ENCODE peak calls at places on chromosomes 11 and 22, in five cellular contexts. One of them, this sample, is unnamed.

GRCh38 chr11:73185680-73186293 is 32.3 kb upstream of the P2RY2 start:
- DNase-seq in HT1080: peak; percentile 96
- DNase-seq in activated naive CD8-positive, alpha-beta T cell treated with anti-CD3 and anti-CD28 coated beads, Interleukin-2, amount 50 U/mL, for 24 hours: no peak
- DNase-seq in progenitor cell of endocrine pancreas: no peak
- DNase-seq in germinal center: no peak
- DNase-seq in this sample: no peak

GRCh38 chr11:123187670-123188507 is 7.2 kb downstream of the CLMP start:
- DNase-seq in activated naive CD8-positive, alpha-beta T cell treated with anti-CD3 and anti-CD28 coated beads, Interleukin-2, amount 50 U/mL, for 24 hours: no peak
- DNase-seq in HT1080: peak; percentile 59
- DNase-seq in progenitor cell of endocrine pancreas: no peak
- DNase-seq in germinal center: no peak
- DNase-seq in this sample: no peak

GRCh38 chr22:41543854-41544670 is at the start of gene POLR3H:
- DNase-seq in germinal center: peak; percentile 98
- DNase-seq in HT1080: peak; percentile 98
- DNase-seq in activated naive CD8-positive, alpha-beta T cell treated with anti-CD3 and anti-CD28 coated beads, Interleukin-2, amount 50 U/mL, for 24 hours: peak; percentile 98
- DNase-seq in progenitor cell of endocrine pancreas: peak; percentile 93
- DNase-seq in this sample: peak; percentile 99

GRCh38 chr22:49676783-49677494 is 150.7 kb downstream of the BRD1 start:
- DNase-seq in activated naive CD8-positive, alpha-beta T cell treated with anti-CD3 and anti-CD28 coated beads, Interleukin-2, amount 50 U/mL, for 24 hours: no peak
- DNase-seq in HT1080: no peak
- DNase-seq in progenitor cell of endocrine pancreas: no peak
- DNase-seq in germinal center: no peak
- DNase-seq in this sample: no peak

GRCh38 chr22:38218661-38219331 is 17.0 kb downstream of the MAFF start:
- DNase-seq in germinal center: no peak
- DNase-seq in activated naive CD8-positive, alpha-beta T cell treated with anti-CD3 and anti-CD28 coated beads, Interleukin-2, amount 50 U/mL, for 24 hours: peak; percentile 43
- DNase-seq in progenitor cell of endocrine pancreas: peak; percentile 34
- DNase-seq in HT1080: peak; percentile 93
- DNase-seq in this sample: peak; percentile 84

GRCh38 chr22:47065756-47066615 is 303.5 kb downstream of the TBC1D22A start:
- DNase-seq in progenitor cell of endocrine pancreas: no peak
- DNase-seq in germinal center: no peak
- DNase-seq in HT1080: peak; percentile 34
- DNase-seq in activated naive CD8-positive, alpha-beta T cell treated with anti-CD3 and anti-CD28 coated beads, Interleukin-2, amount 50 U/mL, for 24 hours: no peak
- DNase-seq in this sample: no peak

GRCh38 chr11:132838621-132839020 is 693.7 kb downstream of the OPCML start:
- DNase-seq in progenitor cell of endocrine pancreas: no peak
- DNase-seq in HT1080: peak; percentile 79
- DNase-seq in activated naive CD8-positive, alpha-beta T cell treated with anti-CD3 and anti-CD28 coated beads, Interleukin-2, amount 50 U/mL, for 24 hours: no peak
- DNase-seq in germinal center: no peak
- DNase-seq in this sample: no peak

GRCh38 chr22:24728790-24729637 is 45.5 kb downstream of the PIWIL3 start:
- DNase-seq in progenitor cell of endocrine pancreas: no peak
- DNase-seq in HT1080: no peak
- DNase-seq in activated naive CD8-positive, alpha-beta T cell treated with anti-CD3 and anti-CD28 coated beads, Interleukin-2, amount 50 U/mL, for 24 hours: no peak
- DNase-seq in germinal center: no peak
- DNase-seq in this sample: no peak

GRCh38 chr11:16791494-16791961 is 53.1 kb downstream of the C11orf58 start:
- DNase-seq in activated naive CD8-positive, alpha-beta T cell treated with anti-CD3 and anti-CD28 coated beads, Interleukin-2, amount 50 U/mL, for 24 hours: no peak
- DNase-seq in germinal center: no peak
- DNase-seq in progenitor cell of endocrine pancreas: no peak
- DNase-seq in HT1080: peak; percentile 96
- DNase-seq in this sample: peak; percentile 25

GRCh38 chr22:26502688-26503561 is 9.3 kb downstream of the TFIP11 start:
- DNase-seq in activated naive CD8-positive, alpha-beta T cell treated with anti-CD3 and anti-CD28 coated beads, Interleukin-2, amount 50 U/mL, for 24 hours: peak; percentile 58
- DNase-seq in HT1080: peak; percentile 81
- DNase-seq in germinal center: peak; percentile 79
- DNase-seq in progenitor cell of endocrine pancreas: no peak
- DNase-seq in this sample: peak; percentile 44

GRCh38 chr22:50143096-50143495 is 27.4 kb upstream of the PANX2 start:
- DNase-seq in progenitor cell of endocrine pancreas: no peak
- DNase-seq in germinal center: no peak
- DNase-seq in HT1080: no peak
- DNase-seq in activated naive CD8-positive, alpha-beta T cell treated with anti-CD3 and anti-CD28 coated beads, Interleukin-2, amount 50 U/mL, for 24 hours: no peak
- DNase-seq in this sample: no peak

GRCh38 chr11:43861141-43861540 is 19.5 kb upstream of the ALKBH3 start:
- DNase-seq in activated naive CD8-positive, alpha-beta T cell treated with anti-CD3 and anti-CD28 coated beads, Interleukin-2, amount 50 U/mL, for 24 hours: no peak
- DNase-seq in germinal center: no peak
- DNase-seq in progenitor cell of endocrine pancreas: no peak
- DNase-seq in HT1080: no peak
- DNase-seq in this sample: no peak

GRCh38 chr11:34671946-34672345 is 51.1 kb downstream of the EHF start:
- DNase-seq in germinal center: no peak
- DNase-seq in progenitor cell of endocrine pancreas: no peak
- DNase-seq in HT1080: no peak
- DNase-seq in activated naive CD8-positive, alpha-beta T cell treated with anti-CD3 and anti-CD28 coated beads, Interleukin-2, amount 50 U/mL, for 24 hours: no peak
- DNase-seq in this sample: no peak

GRCh38 chr11:10885703-10886363 is 28.0 kb upstream of the ZBED5 start:
- DNase-seq in HT1080: peak; percentile 18
- DNase-seq in progenitor cell of endocrine pancreas: no peak
- DNase-seq in germinal center: no peak
- DNase-seq in activated naive CD8-positive, alpha-beta T cell treated with anti-CD3 and anti-CD28 coated beads, Interleukin-2, amount 50 U/mL, for 24 hours: no peak
- DNase-seq in this sample: peak; percentile 53

GRCh38 chr11:120953230-120953558 is 70.7 kb upstream of the TBCEL start:
- DNase-seq in germinal center: no peak
- DNase-seq in progenitor cell of endocrine pancreas: no peak
- DNase-seq in HT1080: no peak
- DNase-seq in activated naive CD8-positive, alpha-beta T cell treated with anti-CD3 and anti-CD28 coated beads, Interleukin-2, amount 50 U/mL, for 24 hours: no peak
- DNase-seq in this sample: no peak

GRCh38 chr11:67418476-67419281 is 3.2 kb downstream of the CARNS1 start:
- DNase-seq in progenitor cell of endocrine pancreas: no peak
- DNase-seq in activated naive CD8-positive, alpha-beta T cell treated with anti-CD3 and anti-CD28 coated beads, Interleukin-2, amount 50 U/mL, for 24 hours: peak; percentile 44
- DNase-seq in germinal center: peak; percentile 76
- DNase-seq in HT1080: no peak
- DNase-seq in this sample: no peak

GRCh38 chr11:44699497-44699896 is 27.3 kb upstream of the TSPAN18 start:
- DNase-seq in HT1080: no peak
- DNase-seq in activated naive CD8-positive, alpha-beta T cell treated with anti-CD3 and anti-CD28 coated beads, Interleukin-2, amount 50 U/mL, for 24 hours: no peak
- DNase-seq in progenitor cell of endocrine pancreas: no peak
- DNase-seq in germinal center: no peak
- DNase-seq in this sample: no peak

GRCh38 chr11:313304-313786 is 495 bp upstream of the IFITM1 start:
- DNase-seq in activated naive CD8-positive, alpha-beta T cell treated with anti-CD3 and anti-CD28 coated beads, Interleukin-2, amount 50 U/mL, for 24 hours: no peak
- DNase-seq in HT1080: no peak
- DNase-seq in germinal center: no peak
- DNase-seq in progenitor cell of endocrine pancreas: no peak
- DNase-seq in this sample: no peak

GRCh38 chr11:123173040-123173855 is 21.8 kb downstream of the CLMP start:
- DNase-seq in HT1080: peak; percentile 98
- DNase-seq in activated naive CD8-positive, alpha-beta T cell treated with anti-CD3 and anti-CD28 coated beads, Interleukin-2, amount 50 U/mL, for 24 hours: no peak
- DNase-seq in germinal center: no peak
- DNase-seq in progenitor cell of endocrine pancreas: no peak
- DNase-seq in this sample: no peak

GRCh38 chr22:43408009-43408408 is 3.8 kb upstream of the MPPED1 start:
- DNase-seq in progenitor cell of endocrine pancreas: no peak
- DNase-seq in germinal center: no peak
- DNase-seq in activated naive CD8-positive, alpha-beta T cell treated with anti-CD3 and anti-CD28 coated beads, Interleukin-2, amount 50 U/mL, for 24 hours: no peak
- DNase-seq in HT1080: no peak
- DNase-seq in this sample: no peak

GRCh38 chr11:26993965-26994446 is at the start of gene FIBIN:
- DNase-seq in activated naive CD8-positive, alpha-beta T cell treated with anti-CD3 and anti-CD28 coated beads, Interleukin-2, amount 50 U/mL, for 24 hours: no peak
- DNase-seq in HT1080: no peak
- DNase-seq in germinal center: no peak
- DNase-seq in progenitor cell of endocrine pancreas: no peak
- DNase-seq in this sample: no peak

GRCh38 chr22:43925433-43926348 is 2.1 kb downstream of the PNPLA3 start:
- DNase-seq in HT1080: peak; percentile 40
- DNase-seq in germinal center: no peak
- DNase-seq in progenitor cell of endocrine pancreas: no peak
- DNase-seq in activated naive CD8-positive, alpha-beta T cell treated with anti-CD3 and anti-CD28 coated beads, Interleukin-2, amount 50 U/mL, for 24 hours: no peak
- DNase-seq in this sample: peak; percentile 70